ENCODE peak calls at places on chromosome 1, in ten cellular contexts. I is heart right ventricle; H is neuronal stem cell; L is left lung; P is GM23338; T is CD4-positive, CD25-positive, alpha-beta regulatory T cell; W is AG04450; D is gastrocnemius medialis; N is aorta; Y is left ventricle myocardium inferior. A is an unnamed sample. For H3K27me3, the result is how much of the 10 kb centered on the place peaks cover.

GRCh38 chr1:98086156-98086555 is 165.3 kb upstream of the DPYD start:
- DNase-seq in Y (no peak), W (peak), P (no peak), D (no peak), L (no peak), N (no peak), I (no peak), H (no peak), T (no peak), A (no peak)

GRCh38 chr1:14738235-14738634 is 139.8 kb downstream of the KAZN start:
- DNase-seq in W (no peak), D (no peak), Y (no peak), L (no peak), H (no peak), I (no peak), T (no peak), P (no peak), N (no peak), A (no peak)

GRCh38 chr1:207803678-207804077 is 51.8 kb downstream of the CD46 start:
- DNase-seq in I (no peak), W (no peak), P (no peak), L (no peak), D (peak), H (no peak), Y (no peak), N (no peak), T (no peak), A (peak)

GRCh38 chr1:10573446-10573845 is 98.7 kb downstream of the PEX14 start:
- DNase-seq in L (no peak), W (no peak), T (no peak), Y (no peak), P (no peak), N (no peak), I (no peak), H (no peak), D (no peak), A (no peak)

GRCh38 chr1:32946413-32946812 is 18.2 kb downstream of the RNF19B start:
- DNase-seq in N (no peak), D (no peak), W (no peak), P (no peak), L (no peak), T (no peak), I (no peak), H (no peak), Y (no peak), A (no peak)

GRCh38 chr1:206012086-206012859 is 9.1 kb upstream of the RAB7B start:
- DNase-seq in N (peak), Y (peak), T (no peak), I (peak), P (peak), W (no peak), D (peak), H (no peak), L (peak), A (peak)

GRCh38 chr1:36847761-36848160 is 186.6 kb downstream of the GRIK3 start:
- DNase-seq in T (no peak), Y (no peak), D (no peak), W (no peak), I (no peak), P (peak), L (no peak), H (no peak), N (no peak), A (no peak)

GRCh38 chr1:46535063-46535462 is 16.4 kb downstream of the KNCN start:
- DNase-seq in D (no peak), Y (no peak), L (peak), P (peak), H (no peak), I (no peak), T (no peak), W (no peak), N (no peak), A (peak)

GRCh38 chr1:201877877-201878339 is 10.8 kb upstream of the SHISA4 start:
- DNase-seq in H (peak), T (no peak), W (no peak), L (no peak), N (no peak), D (no peak), P (peak), I (peak), Y (no peak), A (peak)

GRCh38 chr1:113540328-113540727 is 150.0 kb downstream of the MAGI3 start:
- DNase-seq in L (no peak), N (no peak), P (no peak), W (no peak), Y (no peak), D (no peak), T (no peak), H (no peak), I (no peak), A (no peak)

GRCh38 chr1:107991371-107992066 is 26.5 kb upstream of the VAV3 start:
- DNase-seq in I (no peak), W (no peak), Y (no peak), L (no peak), P (no peak), D (no peak), H (no peak), N (no peak), T (no peak), A (no peak)

GRCh38 chr1:79128726-79129125 is 122.2 kb upstream of the ADGRL4 start:
- DNase-seq in D (no peak), I (no peak), T (no peak), L (no peak), W (peak), H (no peak), P (no peak), Y (no peak), N (no peak), A (no peak)

GRCh38 chr1:186244825-186245224 is 130.2 kb downstream of the TPR start:
- DNase-seq in H (no peak), W (no peak), I (no peak), N (no peak), Y (no peak), L (no peak), P (peak), D (no peak), T (no peak), A (no peak)

GRCh38 chr1:8182034-8182761 is 135.7 kb upstream of the SLC45A1 start:
- DNase-seq in Y (no peak), H (no peak), N (no peak), D (no peak), T (no peak), W (no peak), P (no peak), L (peak), I (no peak), A (peak)

GRCh38 chr1:230427981-230428380 is 1.8 kb upstream of the PGBD5 start:
- DNase-seq in N (no peak), Y (no peak), L (no peak), W (no peak), H (no peak), D (no peak), I (no peak), P (peak), T (no peak), A (no peak)
- H3K27me3 ChIP-seq in N (under half), Y (half or more), L (half or more), W (under half), H (under half), D (under half), I (under half), P (under half), T (under half), A (under half)

GRCh38 chr1:182677393-182678098 is 6.8 kb downstream of the RGS8 start:
- DNase-seq in I (no peak), W (no peak), P (no peak), T (no peak), Y (no peak), D (no peak), L (no peak), H (no peak), N (no peak), A (no peak)
- H3K27me3 ChIP-seq in I (under half), W (under half), P (under half), T (under half), Y (under half), D (under half), L (under half), H (under half), N (under half), A (under half)

GRCh38 chr1:228736844-228737415 is 1.7 kb downstream of the RHOU start:
- DNase-seq in H (no peak), N (no peak), I (no peak), T (no peak), D (no peak), Y (no peak), L (no peak), W (no peak), P (no peak), A (no peak)
- H3K27me3 ChIP-seq in H (under half), N (under half), I (under half), T (under half), D (under half), Y (under half), L (under half), W (under half), P (half or more), A (under half)

GRCh38 chr1:168441745-168442144 is 102.1 kb downstream of the XCL2 start:
- DNase-seq in Y (no peak), T (no peak), N (no peak), W (no peak), I (no peak), H (no peak), D (no peak), L (no peak), P (no peak), A (no peak)

GRCh38 chr1:168443899-168444298 is 99.9 kb downstream of the XCL2 start:
- DNase-seq in L (no peak), I (no peak), D (no peak), T (no peak), Y (no peak), W (no peak), P (no peak), H (no peak), N (no peak), A (no peak)

GRCh38 chr1:168439451-168440375 is 104.1 kb downstream of the XCL2 start:
- DNase-seq in W (peak), D (peak), L (no peak), N (no peak), H (peak), I (peak), Y (peak), P (peak), T (peak), A (peak)

GRCh38 chr1:168443356-168443755 is 100.4 kb downstream of the XCL2 start:
- DNase-seq in I (no peak), Y (no peak), L (no peak), W (no peak), P (no peak), T (no peak), H (no peak), N (no peak), D (no peak), A (no peak)

GRCh38 chr1:168442931-168443330 is 100.9 kb downstream of the XCL2 start:
- DNase-seq in N (no peak), D (no peak), H (no peak), Y (no peak), I (no peak), P (no peak), W (no peak), L (no peak), T (no peak), A (no peak)
- H3K27me3 ChIP-seq in N (under half), D (under half), H (under half), Y (under half), I (under half), P (under half), W (under half), L (under half), T (under half), A (under half)